ENCODE peak calls at places on chromosomes 4 and X, in four cellular contexts. K is T-helper 17 cell; D is naive thymus-derived CD8-positive, alpha-beta T cell; S is heart right ventricle. Z is an unnamed sample.

GRCh38 chr4:9762823-9763475 is 18.5 kb upstream of the DRD5 start:
- ATAC-seq in K (no peak), S (no peak), D (no peak), Z (no peak)

GRCh38 chr4:140233811-140234696 is 80.1 kb upstream of the MAML3 start:
- ATAC-seq in K (no peak), D (no peak), S (no peak), Z (no peak)

GRCh38 chr4:37715889-37716402 is 29.8 kb upstream of the RELL1 start:
- ATAC-seq in K (no peak), D (no peak), S (no peak), Z (peak)

GRCh38 chrX:39883664-39884063 is 214.1 kb downstream of the BCOR start:
- ATAC-seq in D (no peak), K (peak), S (no peak), Z (peak)

GRCh38 chr4:166143227-166143626 is 270.2 kb downstream of the TLL1 start:
- ATAC-seq in K (peak), D (no peak), S (no peak), Z (no peak)

GRCh38 chr4:186807809-186808634 is 84.4 kb upstream of the FAT1 start:
- ATAC-seq in S (no peak), D (no peak), K (no peak), Z (no peak)

GRCh38 chr4:75547647-75548387 is 8.0 kb upstream of the ODAPH start:
- ATAC-seq in S (no peak), K (no peak), D (no peak), Z (no peak)

GRCh38 chrX:148698221-148698620 is 197.8 kb downstream of the AFF2 start:
- ATAC-seq in K (no peak), S (no peak), D (no peak), Z (no peak)

GRCh38 chr4:32337403-32337802 is 1617.2 kb downstream of the PCDH7 start:
- ATAC-seq in K (no peak), D (no peak), S (no peak), Z (no peak)

GRCh38 chr4:2071252-2071911 is 12.3 kb downstream of the NAT8L start:
- ATAC-seq in S (no peak), K (no peak), D (no peak), Z (no peak)

GRCh38 chr4:158758142-158758541 is 10.7 kb upstream of the FNIP2 start:
- ATAC-seq in D (no peak), S (no peak), K (no peak), Z (no peak)

GRCh38 chr4:59307609-59308008 is 1892.5 kb upstream of the ADGRL3 start:
- ATAC-seq in D (no peak), S (no peak), K (no peak), Z (no peak)

GRCh38 chrX:51496501-51497291 is at the start of gene NUDT11:
- ATAC-seq in S (peak), K (peak), D (peak), Z (peak)

GRCh38 chr4:74379912-74380311 is 15.0 kb downstream of the EREG start:
- ATAC-seq in S (no peak), D (no peak), K (no peak), Z (no peak)

GRCh38 chrX:54708404-54708803 is 89.7 kb downstream of the ITIH6 start:
- ATAC-seq in S (no peak), K (no peak), D (no peak), Z (no peak)

GRCh38 chrX:46180258-46180687 is 364.9 kb downstream of the ZNF674 start:
- ATAC-seq in D (no peak), S (no peak), K (no peak), Z (no peak)

GRCh38 chrX:153411988-153412574 is 809 bp downstream of the ZFP92 start:
- ATAC-seq in K (no peak), S (no peak), D (no peak), Z (no peak)

GRCh38 chr4:184420881-184421416 is 53.4 kb downstream of the IRF2 start:
- ATAC-seq in K (peak), D (no peak), S (no peak), Z (peak)

GRCh38 chrX:74195605-74196004 is 108.4 kb upstream of the ZCCHC13 start:
- ATAC-seq in K (no peak), D (no peak), S (no peak), Z (no peak)

GRCh38 chr4:161717084-161717483 is 446.7 kb downstream of the FSTL5 start:
- ATAC-seq in K (no peak), D (no peak), S (no peak), Z (no peak)

GRCh38 chr4:6663596-6664393 is 23.3 kb downstream of the MRFAP1 start:
- ATAC-seq in S (no peak), D (peak), K (peak), Z (no peak)

Z was measured in stimulated activated memory B cell treated with anti-CD40 and anti-IgM and Interleukin-4, amounts not matched to agents 10 μg/mL and 1 μg/mL and 100 μg/mL, for 72 hours.